ENCODE peak calls at places on chromosome 22, in seven cellular contexts. G is GM12864, M is HFFc6, K is BE2C, P is PC-3, V is B cell, L is dorsolateral prefrontal cortex. B is an unnamed sample.

GRCh38 chr22:47351836-47352579 is 589.6 kb downstream of the TBC1D22A start:
- DNase-seq in G (no peak), M (no peak), K (no peak), P (no peak), V (no peak), L (no peak), B (peak)

GRCh38 chr22:30763815-30764686 is 69.4 kb downstream of the OSBP2 start:
- DNase-seq in G (peak), M (peak), K (peak), P (peak), V (no peak), L (no peak), B (no peak)

GRCh38 chr22:19931514-19931913 is 10.1 kb upstream of the COMT start:
- DNase-seq in G (no peak), M (no peak), K (no peak), P (no peak), V (no peak), L (no peak), B (no peak)

GRCh38 chr22:49366437-49366836 is 461.2 kb downstream of the BRD1 start:
- DNase-seq in G (no peak), M (no peak), K (no peak), P (no peak), V (no peak), L (no peak), B (peak)

GRCh38 chr22:17726561-17727243 is 47.6 kb downstream of the BID start:
- DNase-seq in G (no peak), M (peak), K (no peak), P (no peak), V (no peak), L (no peak), B (no peak)

GRCh38 chr22:47123827-47124442 is 361.5 kb downstream of the TBC1D22A start:
- DNase-seq in G (no peak), M (no peak), K (no peak), P (no peak), V (no peak), L (no peak), B (no peak)

GRCh38 chr22:42379961-42380537 is 52.2 kb downstream of the NFAM1 start:
- DNase-seq in G (no peak), M (no peak), K (peak), P (no peak), V (no peak), L (no peak), B (no peak)

GRCh38 chr22:19691721-19692341 is 22.5 kb upstream of the SEPTIN5 start:
- DNase-seq in G (no peak), M (peak), K (no peak), P (peak), V (no peak), L (no peak), B (no peak)

GRCh38 chr22:34070051-34070450 is 149.8 kb upstream of the LARGE1 start:
- DNase-seq in G (no peak), M (no peak), K (no peak), P (no peak), V (no peak), L (no peak), B (no peak)

GRCh38 chr22:50143096-50143495 is 27.4 kb upstream of the PANX2 start:
- DNase-seq in G (no peak), M (no peak), K (no peak), P (no peak), V (no peak), L (no peak), B (no peak)

GRCh38 chr22:50507421-50507990 is at the start of gene LMF2:
- DNase-seq in G (no peak), M (peak), K (peak), P (peak), V (peak), L (peak), B (peak)

GRCh38 chr22:17131686-17132085 is 10.5 kb upstream of the TMEM121B start:
- DNase-seq in G (no peak), M (no peak), K (peak), P (no peak), V (no peak), L (no peak), B (no peak)

GRCh38 chr22:38755155-38755910 is 465 bp downstream of the SUN2 start:
- DNase-seq in G (no peak), M (peak), K (peak), P (peak), V (no peak), L (peak), B (peak)

GRCh38 chr22:43421914-43422615 is 10.3 kb downstream of the MPPED1 start:
- DNase-seq in G (no peak), M (no peak), K (no peak), P (no peak), V (no peak), L (no peak), B (no peak)

GRCh38 chr22:23242473-23243001 is 62.2 kb downstream of the BCR start:
- DNase-seq in G (no peak), M (no peak), K (no peak), P (no peak), V (no peak), L (no peak), B (no peak)

GRCh38 chr22:42344391-42344861 is 74.0 kb upstream of the TCF20 start:
- DNase-seq in G (no peak), M (no peak), K (no peak), P (no peak), V (no peak), L (peak), B (no peak)

GRCh38 chr22:35312198-35313059 is 12.7 kb downstream of the TOM1 start:
- DNase-seq in G (no peak), M (peak), K (no peak), P (peak), V (no peak), L (no peak), B (no peak)

GRCh38 chr22:42473484-42474193 is 41.4 kb upstream of the NFAM1 start:
- DNase-seq in G (peak), M (peak), K (peak), P (peak), V (no peak), L (no peak), B (no peak)

GRCh38 chr22:33803371-33803770 is 116.9 kb downstream of the LARGE1 start:
- DNase-seq in G (no peak), M (peak), K (no peak), P (peak), V (no peak), L (no peak), B (no peak)

GRCh38 chr22:37330200-37331033 is 48.1 kb downstream of the CYTH4 start:
- DNase-seq in G (peak), M (peak), K (peak), P (peak), V (no peak), L (peak), B (no peak)

GRCh38 chr22:38422615-38423511 is 32.1 kb downstream of the KCNJ4 start:
- DNase-seq in G (no peak), M (no peak), K (no peak), P (no peak), V (no peak), L (no peak), B (no peak)

GRCh38 chr22:34897126-34897525 is 168.8 kb upstream of the ISX start:
- DNase-seq in G (no peak), M (no peak), K (no peak), P (no peak), V (no peak), L (no peak), B (no peak)

GRCh38 chr22:38694945-38695344 is 5.8 kb downstream of the JOSD1 start:
- DNase-seq in G (no peak), M (no peak), K (no peak), P (no peak), V (no peak), L (no peak), B (no peak)

GRCh38 chr22:42078469-42079318 is 806 bp upstream of the SMDT1 start:
- DNase-seq in G (no peak), M (no peak), K (no peak), P (no peak), V (no peak), L (peak), B (no peak)

GRCh38 chr22:38397189-38398097 is 57.6 kb downstream of the KCNJ4 start:
- DNase-seq in G (peak), M (no peak), K (no peak), P (peak), V (peak), L (no peak), B (no peak)

GRCh38 chr22:44685384-44686056 is 16.5 kb upstream of the PRR5 start:
- DNase-seq in G (peak), M (peak), K (peak), P (peak), V (peak), L (no peak), B (no peak)
- TF ChIP-seq CTCF in G (no peak), M (no peak), K (no peak), P (no peak), V (no peak), L (no peak), B (no peak)

GRCh38 chr22:45897736-45898135 is 79.2 kb downstream of the WNT7B start:
- DNase-seq in G (no peak), M (no peak), K (no peak), P (no peak), V (no peak), L (no peak), B (no peak)

GRCh38 chr22:45896153-45896951 is 80.6 kb downstream of the WNT7B start:
- DNase-seq in G (no peak), M (no peak), K (peak), P (peak), V (no peak), L (no peak), B (no peak)

GRCh38 chr22:45896961-45897538 is 79.9 kb downstream of the WNT7B start:
- DNase-seq in G (no peak), M (no peak), K (peak), P (no peak), V (no peak), L (no peak), B (no peak)

GRCh38 chr22:45893516-45893915 is 83.4 kb downstream of the WNT7B start:
- DNase-seq in G (no peak), M (no peak), K (peak), P (peak), V (no peak), L (no peak), B (no peak)

GRCh38 chr22:45895436-45896152 is 81.4 kb downstream of the WNT7B start:
- DNase-seq in G (no peak), M (no peak), K (peak), P (no peak), V (no peak), L (no peak), B (no peak)
- TF ChIP-seq CTCF in G (no peak), M (no peak), K (no peak), P (no peak), V (no peak), L (no peak), B (no peak)

GRCh38 chr22:28112548-28113043 is 193.5 kb upstream of the PITPNB start:
- DNase-seq in G (no peak), M (peak), K (peak), P (peak), V (no peak), L (no peak), B (no peak)
- TF ChIP-seq CTCF in G (peak), M (peak), K (peak), P (peak), V (no peak), L (peak), B (peak)

GRCh38 chr22:31947296-31947695 is 3.0 kb downstream of the YWHAH start:
- DNase-seq in G (no peak), M (no peak), K (no peak), P (no peak), V (peak), L (no peak), B (no peak)
- TF ChIP-seq CTCF in G (peak), M (no peak), K (peak), P (peak), V (peak), L (peak), B (peak)

GRCh38 chr22:26672590-26673468 is 15.4 kb downstream of the MIAT start:
- DNase-seq in G (peak), M (peak), K (peak), P (peak), V (peak), L (peak), B (peak)
- TF ChIP-seq CTCF in G (peak), M (peak), K (peak), P (peak), V (peak), L (peak), B (peak)